ENCODE peak calls at places on chromosomes 16 and 17, in six cellular contexts. One of them, this sample, is unnamed.

GRCh38 chr16:1946495-1947368 is 3.7 kb upstream of the MSRB1 start:
- DNase-seq in A549: no peak
- DNase-seq in natural killer cell: no peak
- DNase-seq in H9: no peak
- DNase-seq in dorsolateral prefrontal cortex: no peak
- DNase-seq in PC-3: no peak
- DNase-seq in this sample: no peak

GRCh38 chr17:14311979-14312378 is 11.1 kb downstream of the HS3ST3B1 start:
- DNase-seq in A549: no peak
- DNase-seq in natural killer cell: no peak
- DNase-seq in H9: peak; percentile 19
- DNase-seq in dorsolateral prefrontal cortex: no peak
- DNase-seq in PC-3: no peak
- DNase-seq in this sample: no peak

GRCh38 chr16:641326-642188 is at the start of gene MCRIP2:
- DNase-seq in A549: peak; percentile 84
- DNase-seq in natural killer cell: peak; percentile 75
- DNase-seq in H9: peak; percentile 90
- DNase-seq in dorsolateral prefrontal cortex: peak; percentile 54
- DNase-seq in PC-3: peak; percentile 80
- DNase-seq in this sample: peak; percentile 89

GRCh38 chr17:39071573-39071972 is 79.9 kb downstream of the PLXDC1 start:
- DNase-seq in A549: no peak
- DNase-seq in natural killer cell: no peak
- DNase-seq in H9: no peak
- DNase-seq in dorsolateral prefrontal cortex: no peak
- DNase-seq in PC-3: no peak
- DNase-seq in this sample: no peak

GRCh38 chr17:29615048-29615385 is 7.7 kb downstream of the CORO6 start:
- DNase-seq in A549: no peak
- DNase-seq in natural killer cell: peak; percentile 64
- DNase-seq in H9: no peak
- DNase-seq in dorsolateral prefrontal cortex: peak; percentile 54
- DNase-seq in PC-3: no peak
- DNase-seq in this sample: no peak

GRCh38 chr16:65967376-65967775 is 399.1 kb upstream of the CDH5 start:
- DNase-seq in A549: no peak
- DNase-seq in natural killer cell: no peak
- DNase-seq in H9: no peak
- DNase-seq in dorsolateral prefrontal cortex: no peak
- DNase-seq in PC-3: peak; percentile 63
- DNase-seq in this sample: no peak

GRCh38 chr16:14199624-14200023 is 128.5 kb downstream of the MRTFB start:
- DNase-seq in A549: no peak
- DNase-seq in natural killer cell: no peak
- DNase-seq in H9: no peak
- DNase-seq in dorsolateral prefrontal cortex: no peak
- DNase-seq in PC-3: peak; percentile 33
- DNase-seq in this sample: no peak

GRCh38 chr16:53091508-53092211 is 36.9 kb downstream of the CHD9 start:
- DNase-seq in A549: no peak
- DNase-seq in natural killer cell: no peak
- DNase-seq in H9: peak; percentile 81
- DNase-seq in dorsolateral prefrontal cortex: peak; percentile 93
- DNase-seq in PC-3: no peak
- DNase-seq in this sample: peak; percentile 63

GRCh38 chr16:54503011-54503410 is 216.4 kb upstream of the IRX3 start:
- DNase-seq in A549: no peak
- DNase-seq in natural killer cell: no peak
- DNase-seq in H9: no peak
- DNase-seq in dorsolateral prefrontal cortex: no peak
- DNase-seq in PC-3: no peak
- DNase-seq in this sample: no peak

GRCh38 chr17:74335529-74336062 is 9.6 kb downstream of the KIF19 start:
- DNase-seq in A549: no peak
- DNase-seq in natural killer cell: no peak
- DNase-seq in H9: no peak
- DNase-seq in dorsolateral prefrontal cortex: no peak
- DNase-seq in PC-3: no peak
- DNase-seq in this sample: no peak

GRCh38 chr16:57740423-57741071 is 5.0 kb downstream of the KATNB1 start:
- DNase-seq in A549: no peak
- DNase-seq in natural killer cell: no peak
- DNase-seq in H9: peak; percentile 17
- DNase-seq in dorsolateral prefrontal cortex: no peak
- DNase-seq in PC-3: no peak
- DNase-seq in this sample: no peak

GRCh38 chr17:10349403-10349802 is 23.4 kb downstream of the MYH13 start:
- DNase-seq in A549: no peak
- DNase-seq in natural killer cell: no peak
- DNase-seq in H9: peak; percentile 66
- DNase-seq in dorsolateral prefrontal cortex: no peak
- DNase-seq in PC-3: no peak
- DNase-seq in this sample: no peak

GRCh38 chr16:6528217-6528616 is 804.4 kb upstream of the RBFOX1 start:
- DNase-seq in A549: no peak
- DNase-seq in natural killer cell: no peak
- DNase-seq in H9: no peak
- DNase-seq in dorsolateral prefrontal cortex: no peak
- DNase-seq in PC-3: no peak
- DNase-seq in this sample: no peak

GRCh38 chr17:31597646-31598387 is 206.3 kb downstream of the RAB11FIP4 start:
- DNase-seq in A549: no peak
- DNase-seq in natural killer cell: no peak
- DNase-seq in H9: no peak
- DNase-seq in dorsolateral prefrontal cortex: no peak
- DNase-seq in PC-3: no peak
- DNase-seq in this sample: no peak

GRCh38 chr17:49219987-49220386 is 9.5 kb downstream of the ABI3 start:
- DNase-seq in A549: no peak
- DNase-seq in natural killer cell: no peak
- DNase-seq in H9: no peak
- DNase-seq in dorsolateral prefrontal cortex: no peak
- DNase-seq in PC-3: no peak
- DNase-seq in this sample: no peak

GRCh38 chr17:79114455-79115301 is 40.1 kb downstream of the ENGASE start:
- DNase-seq in A549: no peak
- DNase-seq in natural killer cell: no peak
- DNase-seq in H9: no peak
- DNase-seq in dorsolateral prefrontal cortex: no peak
- DNase-seq in PC-3: peak; percentile 76
- DNase-seq in this sample: no peak

GRCh38 chr16:75258807-75259141 is 7.3 kb upstream of the BCAR1 start:
- DNase-seq in A549: no peak
- DNase-seq in natural killer cell: no peak
- DNase-seq in H9: no peak
- DNase-seq in dorsolateral prefrontal cortex: no peak
- DNase-seq in PC-3: no peak
- DNase-seq in this sample: no peak

GRCh38 chr17:39800540-39800939 is 62.8 kb downstream of the GRB7 start:
- DNase-seq in A549: no peak
- DNase-seq in natural killer cell: no peak
- DNase-seq in H9: no peak
- DNase-seq in dorsolateral prefrontal cortex: no peak
- DNase-seq in PC-3: no peak
- DNase-seq in this sample: peak; percentile 55

GRCh38 chr17:16019347-16019746 is 19.7 kb downstream of the TTC19 start:
- DNase-seq in A549: no peak
- DNase-seq in natural killer cell: no peak
- DNase-seq in H9: no peak
- DNase-seq in dorsolateral prefrontal cortex: no peak
- DNase-seq in PC-3: no peak
- DNase-seq in this sample: no peak

GRCh38 chr17:16013943-16014407 is 14.4 kb downstream of the TTC19 start:
- DNase-seq in A549: peak; percentile 48
- DNase-seq in natural killer cell: no peak
- DNase-seq in H9: no peak
- DNase-seq in dorsolateral prefrontal cortex: no peak
- DNase-seq in PC-3: peak; percentile 90
- DNase-seq in this sample: no peak
- TF ChIP-seq CTCF in A549: peak; percentile 59
- TF ChIP-seq CTCF in natural killer cell: no peak
- TF ChIP-seq CTCF in H9: peak; percentile 61
- TF ChIP-seq CTCF in dorsolateral prefrontal cortex: peak; percentile 27
- TF ChIP-seq CTCF in PC-3: peak; percentile 89
- TF ChIP-seq CTCF in this sample: no peak

GRCh38 chr16:89248196-89249005 is 30.9 kb downstream of the ZNF778 start:
- DNase-seq in A549: no peak
- DNase-seq in natural killer cell: no peak
- DNase-seq in H9: no peak
- DNase-seq in dorsolateral prefrontal cortex: no peak
- DNase-seq in PC-3: no peak
- DNase-seq in this sample: no peak

GRCh38 chr16:89244754-89245153 is 27.3 kb downstream of the ZNF778 start:
- DNase-seq in A549: no peak
- DNase-seq in natural killer cell: no peak
- DNase-seq in H9: no peak
- DNase-seq in dorsolateral prefrontal cortex: no peak
- DNase-seq in PC-3: no peak
- DNase-seq in this sample: no peak

GRCh38 chr16:89246903-89247733 is 29.6 kb downstream of the ZNF778 start:
- DNase-seq in A549: peak; percentile 82
- DNase-seq in natural killer cell: peak; percentile 94
- DNase-seq in H9: peak; percentile 88
- DNase-seq in dorsolateral prefrontal cortex: peak; percentile 92
- DNase-seq in PC-3: peak; percentile 78
- DNase-seq in this sample: peak; percentile 81

GRCh38 chr16:89243664-89244063 is 26.2 kb downstream of the ZNF778 start:
- DNase-seq in A549: no peak
- DNase-seq in natural killer cell: no peak
- DNase-seq in H9: no peak
- DNase-seq in dorsolateral prefrontal cortex: no peak
- DNase-seq in PC-3: no peak
- DNase-seq in this sample: no peak

GRCh38 chr16:89246383-89246902 is 28.9 kb downstream of the ZNF778 start:
- DNase-seq in A549: no peak
- DNase-seq in natural killer cell: no peak
- DNase-seq in H9: no peak
- DNase-seq in dorsolateral prefrontal cortex: no peak
- DNase-seq in PC-3: no peak
- DNase-seq in this sample: no peak
- TF ChIP-seq CTCF in A549: no peak
- TF ChIP-seq CTCF in natural killer cell: no peak
- TF ChIP-seq CTCF in H9: no peak
- TF ChIP-seq CTCF in dorsolateral prefrontal cortex: no peak
- TF ChIP-seq CTCF in PC-3: no peak
- TF ChIP-seq CTCF in this sample: no peak

GRCh38 chr17:1150863-1151685 is 28.7 kb downstream of the ABR start:
- DNase-seq in A549: no peak
- DNase-seq in natural killer cell: no peak
- DNase-seq in H9: no peak
- DNase-seq in dorsolateral prefrontal cortex: no peak
- DNase-seq in PC-3: no peak
- DNase-seq in this sample: no peak

GRCh38 chr17:1149869-1150268 is 29.9 kb downstream of the ABR start:
- DNase-seq in A549: no peak
- DNase-seq in natural killer cell: no peak
- DNase-seq in H9: no peak
- DNase-seq in dorsolateral prefrontal cortex: no peak
- DNase-seq in PC-3: no peak
- DNase-seq in this sample: no peak

GRCh38 chr17:1146551-1147265 is 33.1 kb downstream of the ABR start:
- DNase-seq in A549: no peak
- DNase-seq in natural killer cell: no peak
- DNase-seq in H9: no peak
- DNase-seq in dorsolateral prefrontal cortex: no peak
- DNase-seq in PC-3: no peak
- DNase-seq in this sample: no peak

GRCh38 chr17:1145311-1145986 is 34.3 kb downstream of the ABR start:
- DNase-seq in A549: no peak
- DNase-seq in natural killer cell: no peak
- DNase-seq in H9: no peak
- DNase-seq in dorsolateral prefrontal cortex: no peak
- DNase-seq in PC-3: no peak
- DNase-seq in this sample: no peak

GRCh38 chr17:1147664-1148063 is 32.1 kb downstream of the ABR start:
- DNase-seq in A549: peak; percentile 87
- DNase-seq in natural killer cell: no peak
- DNase-seq in H9: peak; percentile 92
- DNase-seq in dorsolateral prefrontal cortex: peak; percentile 83
- DNase-seq in PC-3: peak; percentile 80
- DNase-seq in this sample: no peak
- TF ChIP-seq CTCF in A549: peak; percentile 74
- TF ChIP-seq CTCF in natural killer cell: no peak
- TF ChIP-seq CTCF in H9: peak; percentile 72
- TF ChIP-seq CTCF in dorsolateral prefrontal cortex: peak; percentile 35
- TF ChIP-seq CTCF in PC-3: peak; percentile 70
- TF ChIP-seq CTCF in this sample: no peak

GRCh38 chr17:28244446-28244845 is 74.6 kb upstream of the TMEM97 start:
- DNase-seq in A549: no peak
- DNase-seq in natural killer cell: no peak
- DNase-seq in H9: no peak
- DNase-seq in dorsolateral prefrontal cortex: no peak
- DNase-seq in PC-3: no peak
- DNase-seq in this sample: no peak

GRCh38 chr17:28249706-28250105 is 69.3 kb upstream of the TMEM97 start:
- DNase-seq in A549: no peak
- DNase-seq in natural killer cell: no peak
- DNase-seq in H9: no peak
- DNase-seq in dorsolateral prefrontal cortex: no peak
- DNase-seq in PC-3: no peak
- DNase-seq in this sample: no peak

GRCh38 chr17:28252436-28252835 is 66.6 kb upstream of the TMEM97 start:
- DNase-seq in A549: no peak
- DNase-seq in natural killer cell: no peak
- DNase-seq in H9: no peak
- DNase-seq in dorsolateral prefrontal cortex: no peak
- DNase-seq in PC-3: peak; percentile 80
- DNase-seq in this sample: no peak

GRCh38 chr17:28242791-28243190 is 76.2 kb upstream of the TMEM97 start:
- DNase-seq in A549: no peak
- DNase-seq in natural killer cell: no peak
- DNase-seq in H9: no peak
- DNase-seq in dorsolateral prefrontal cortex: no peak
- DNase-seq in PC-3: no peak
- DNase-seq in this sample: no peak

DNA sequence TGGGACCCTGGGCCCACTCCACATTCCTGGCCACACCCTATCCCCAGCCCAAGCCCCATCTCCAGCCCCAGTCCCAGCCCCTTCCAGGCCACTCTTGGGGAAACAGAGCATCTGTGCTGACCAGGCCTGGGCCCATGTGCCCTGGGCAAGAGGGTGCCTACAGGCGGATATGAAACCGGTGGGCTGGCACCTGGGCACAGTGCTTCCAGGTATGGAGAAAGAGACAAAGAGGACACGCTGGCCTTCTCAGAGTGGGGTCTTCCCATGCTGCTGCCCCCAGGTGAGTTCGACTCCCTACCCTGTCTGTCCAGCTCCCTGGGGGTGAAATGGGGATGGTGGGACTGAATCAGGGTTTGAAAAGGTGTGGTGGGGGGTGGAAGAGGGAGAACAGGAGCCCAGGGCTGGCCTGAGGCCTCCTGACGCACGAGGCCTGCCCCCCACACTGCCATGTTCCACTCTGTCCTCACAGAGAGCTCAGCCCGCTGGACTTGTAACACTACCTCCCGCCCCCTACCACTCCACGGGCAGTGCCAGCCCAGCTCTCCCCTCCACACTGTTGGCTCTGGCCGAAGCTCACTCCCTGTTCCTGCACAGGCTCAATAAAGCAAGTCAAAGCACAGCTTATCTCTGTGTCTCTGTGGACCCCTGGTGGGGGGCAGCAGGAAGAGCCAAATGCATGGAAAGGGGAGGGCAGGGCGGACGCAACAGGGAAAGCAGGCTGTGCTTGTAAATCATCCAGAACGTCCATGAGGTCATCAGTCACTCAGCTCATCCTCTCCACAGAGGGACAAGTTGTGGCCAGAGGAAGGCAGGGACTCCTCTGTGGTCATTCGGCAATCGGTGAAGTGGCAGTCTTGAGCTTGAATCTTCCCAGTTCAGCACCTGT is 71.1 kb upstream of the TMEM97 start:
- DNase-seq in A549: no peak
- DNase-seq in natural killer cell: no peak
- DNase-seq in H9: peak; percentile 70
- DNase-seq in dorsolateral prefrontal cortex: no peak
- DNase-seq in PC-3: no peak
- DNase-seq in this sample: no peak
- TF ChIP-seq CTCF in A549: no peak
- TF ChIP-seq CTCF in natural killer cell: no peak
- TF ChIP-seq CTCF in H9: peak; percentile 33
- TF ChIP-seq CTCF in dorsolateral prefrontal cortex: no peak
- TF ChIP-seq CTCF in PC-3: no peak
- TF ChIP-seq CTCF in this sample: no peak

This sample was measured in GM06990.